ENCODE peak calls at places on chromosome 6, in nine cellular contexts. N, L, V, X, I, A, O, H and U are unnamed samples.

GRCh38 chr6:135680964-135681913 is 170.3 kb upstream of the PDE7B start:
- DNase-seq in H (no peak), O (peak), V (no peak), L (no peak), A (no peak), X (no peak), I (no peak), N (peak), U (no peak)

GRCh38 chr6:147132889-147133288 is 71.3 kb upstream of the STXBP5 start:
- DNase-seq in V (no peak), I (no peak), L (no peak), N (no peak), X (peak), H (no peak), A (no peak), O (no peak), U (no peak)

GRCh38 chr6:53233309-53233708 is 84.7 kb upstream of the GCM1 start:
- DNase-seq in L (no peak), V (no peak), A (no peak), I (no peak), O (no peak), N (no peak), H (no peak), X (no peak), U (no peak)

GRCh38 chr6:42449917-42450313 is 1.8 kb downstream of the TRERF1 start:
- DNase-seq in X (peak), I (no peak), A (no peak), H (no peak), V (no peak), L (peak), N (no peak), O (no peak), U (peak)

GRCh38 chr6:140816696-140817095 is 1316.0 kb upstream of the GJE1 start:
- DNase-seq in L (no peak), V (no peak), O (no peak), H (no peak), A (no peak), N (no peak), I (no peak), X (no peak), U (no peak)

GRCh38 chr6:137867685-137868509 is 838 bp downstream of the TNFAIP3 start:
- DNase-seq in I (no peak), N (no peak), A (peak), H (peak), O (no peak), L (peak), X (no peak), V (no peak), U (peak)

GRCh38 chr6:168562576-168563151 is 121.7 kb downstream of the SMOC2 start:
- DNase-seq in A (no peak), I (no peak), N (no peak), X (no peak), V (no peak), O (no peak), H (no peak), L (no peak), U (no peak)

GRCh38 chr6:113855500-113856010 is 1.6 kb upstream of the MARCKS start:
- DNase-seq in H (no peak), N (peak), V (no peak), L (no peak), O (no peak), A (no peak), I (no peak), X (peak), U (peak)

GRCh38 chr6:77055711-77056110 is 407.6 kb downstream of the HTR1B start:
- DNase-seq in H (no peak), V (no peak), A (no peak), X (no peak), O (no peak), N (no peak), L (no peak), I (no peak), U (no peak)

GRCh38 chr6:113383701-113384100 is 473.4 kb upstream of the MARCKS start:
- DNase-seq in O (no peak), N (no peak), A (no peak), V (no peak), L (no peak), X (no peak), H (no peak), I (no peak), U (no peak)

GRCh38 chr6:39843305-39844020 is 51.3 kb downstream of the DAAM2 start:
- DNase-seq in O (no peak), L (peak), N (no peak), V (no peak), A (no peak), H (no peak), I (no peak), X (no peak), U (peak)

GRCh38 chr6:35181933-35182612 is 31.7 kb upstream of the SCUBE3 start:
- DNase-seq in H (peak), O (peak), I (no peak), A (no peak), L (peak), X (peak), N (peak), V (no peak), U (peak)

GRCh38 chr6:151286192-151286591 is 46.4 kb downstream of the AKAP12 start:
- DNase-seq in A (no peak), H (no peak), O (no peak), X (peak), I (no peak), N (no peak), V (no peak), L (no peak), U (no peak)

GRCh38 chr6:157592566-157592965 is 211.6 kb downstream of the ZDHHC14 start:
- DNase-seq in V (no peak), N (no peak), A (no peak), H (no peak), O (no peak), I (no peak), X (no peak), L (no peak), U (no peak)

GRCh38 chr6:151300267-151300930 is 60.6 kb downstream of the AKAP12 start:
- DNase-seq in O (no peak), A (no peak), N (no peak), L (no peak), X (no peak), H (no peak), I (no peak), V (no peak), U (no peak)

GRCh38 chr6:72916906-72917305 is 295.0 kb downstream of the KCNQ5 start:
- DNase-seq in X (peak), A (no peak), L (no peak), H (no peak), N (no peak), V (no peak), I (no peak), O (no peak), U (no peak)

GRCh38 chr6:53615633-53616449 is 49.7 kb downstream of the KLHL31 start:
- DNase-seq in L (peak), A (no peak), I (no peak), O (peak), N (peak), H (no peak), V (no peak), X (peak), U (peak)

GRCh38 chr6:122238861-122239260 is 160.6 kb upstream of the HSF2 start:
- DNase-seq in H (no peak), O (no peak), N (no peak), I (no peak), L (no peak), V (no peak), X (no peak), A (no peak), U (no peak)

GRCh38 chr6:57013501-57013900 is 33.0 kb upstream of the KIAA1586 start:
- DNase-seq in I (no peak), X (peak), A (no peak), N (no peak), L (peak), H (no peak), V (no peak), O (peak), U (no peak)

GRCh38 chr6:155765275-155766194 is 309.9 kb upstream of the NOX3 start:
- DNase-seq in H (no peak), L (peak), O (no peak), V (no peak), A (no peak), I (no peak), X (peak), N (no peak), U (no peak)

GRCh38 chr6:47146426-47147174 is 104.5 kb upstream of the ADGRF1 start:
- DNase-seq in H (no peak), I (no peak), V (no peak), O (no peak), X (peak), A (no peak), N (no peak), L (peak), U (no peak)

GRCh38 chr6:32839356-32839755 is 817 bp upstream of the TAP2 start:
- DNase-seq in A (no peak), V (no peak), I (no peak), H (no peak), N (no peak), L (no peak), X (no peak), O (no peak), U (no peak)

GRCh38 chr6:41922154-41922553 is 855 bp downstream of the BYSL start:
- DNase-seq in L (no peak), V (no peak), A (no peak), H (no peak), O (no peak), X (no peak), N (no peak), I (no peak), U (no peak)

GRCh38 chr6:106572436-106572835 is 56.9 kb downstream of the RTN4IP1 start:
- DNase-seq in X (no peak), H (no peak), A (no peak), L (no peak), I (no peak), N (no peak), O (no peak), V (no peak), U (no peak)

GRCh38 chr6:149727793-149728498 is 10.0 kb upstream of the LATS1 start:
- DNase-seq in A (no peak), N (no peak), H (no peak), O (no peak), V (peak), X (no peak), L (no peak), I (no peak), U (no peak)

GRCh38 chr6:123677897-123678296 is 41.1 kb upstream of the TRDN start:
- DNase-seq in I (no peak), X (no peak), A (no peak), H (no peak), N (no peak), O (no peak), L (no peak), V (no peak), U (no peak)

GRCh38 chr6:157216570-157216969 is 106.7 kb downstream of the TMEM242 start:
- DNase-seq in L (no peak), X (no peak), O (no peak), I (no peak), N (no peak), A (no peak), V (no peak), H (no peak), U (no peak)

GRCh38 chr6:44342052-44342451 is 398 bp upstream of the SPATS1 start:
- DNase-seq in V (no peak), L (no peak), N (no peak), O (no peak), H (no peak), X (peak), I (no peak), A (no peak), U (no peak)

GRCh38 chr6:100455230-100456124 is 9.2 kb downstream of the SIM1 start:
- DNase-seq in A (no peak), I (no peak), V (no peak), O (no peak), H (no peak), X (no peak), N (no peak), L (no peak), U (no peak)

GRCh38 chr6:170024940-170025339 is 265.9 kb downstream of the DLL1 start:
- DNase-seq in N (no peak), A (no peak), O (peak), L (peak), H (no peak), I (no peak), V (no peak), X (peak), U (no peak)

GRCh38 chr6:90583179-90583578 is 3.7 kb downstream of the MAP3K7 start:
- DNase-seq in V (no peak), A (no peak), N (no peak), X (no peak), H (no peak), I (no peak), L (no peak), O (no peak), U (no peak)

GRCh38 chr6:90049295-90049694 is 155.0 kb downstream of the GJA10 start:
- DNase-seq in X (no peak), I (no peak), L (no peak), V (no peak), N (no peak), A (no peak), H (no peak), O (no peak), U (no peak)

GRCh38 chr6:39430968-39431523 is 108.5 kb upstream of the KCNK16 start:
- DNase-seq in V (no peak), O (no peak), I (no peak), L (peak), H (no peak), X (no peak), N (peak), A (no peak), U (peak)

GRCh38 chr6:31792741-31793140 is 2.8 kb downstream of the VARS1 start:
- DNase-seq in N (peak), O (no peak), I (no peak), A (no peak), H (no peak), L (peak), V (no peak), X (no peak), U (no peak)

GRCh38 chr6:149881066-149881766 is 16.7 kb downstream of the RAET1E start:
- DNase-seq in H (no peak), I (no peak), V (no peak), X (no peak), O (no peak), N (no peak), A (no peak), L (no peak), U (no peak)

GRCh38 chr6:10801224-10801848 is 37.0 kb downstream of the MAK start:
- DNase-seq in L (peak), X (peak), A (peak), O (peak), I (peak), V (peak), N (peak), H (peak), U (peak)

GRCh38 chr6:111122458-111123286 is 35.4 kb downstream of the SLC16A10 start:
- DNase-seq in O (no peak), L (no peak), V (no peak), X (no peak), H (no peak), A (no peak), N (no peak), I (no peak), U (no peak)

GRCh38 chr6:26033132-26033941 is 53.9 kb upstream of the HFE start:
- DNase-seq in X (peak), I (peak), H (peak), N (peak), V (peak), L (peak), O (peak), A (peak), U (peak)